ENCODE peak calls at places on chromosomes 6 and 20, in six cellular contexts. Z, V, A, S, M and X are unnamed samples. For H3K4me1, the result is how much of the 10 kb centered on the place peaks cover.

GRCh38 chr6:36595168-36595818 is 1.1 kb downstream of the SRSF3 start:
- DNase-seq in M (peak), S (no peak), Z (no peak), V (no peak), A (peak), X (peak)

GRCh38 chr6:121382467-121383121 is 48.3 kb upstream of the TBC1D32 start:
- DNase-seq in V (no peak), A (no peak), S (no peak), Z (no peak), M (no peak), X (no peak)

GRCh38 chr20:34824861-34825529 is 456 bp downstream of the NCOA6 start:
- DNase-seq in M (peak), Z (peak), S (peak), V (peak), A (peak), X (peak)

GRCh38 chr6:40917603-40918002 is 121.4 kb downstream of the UNC5CL start:
- DNase-seq in V (no peak), M (no peak), S (no peak), Z (no peak), A (no peak), X (no peak)

GRCh38 chr6:87925373-87926060 is 122.1 kb upstream of the SPACA1 start:
- DNase-seq in S (no peak), M (no peak), A (no peak), V (no peak), Z (no peak), X (no peak)

GRCh38 chr20:58544301-58544700 is 29.1 kb upstream of the APCDD1L start:
- DNase-seq in S (no peak), A (no peak), M (no peak), Z (no peak), V (no peak), X (no peak)

GRCh38 chr20:14700641-14700965 is 363.2 kb upstream of the FLRT3 start:
- DNase-seq in V (no peak), M (no peak), A (no peak), S (no peak), Z (no peak), X (no peak)

GRCh38 chr6:147642458-147642857 is 134.0 kb downstream of the SAMD5 start:
- DNase-seq in M (no peak), S (no peak), A (no peak), Z (no peak), V (no peak), X (no peak)

DNA sequence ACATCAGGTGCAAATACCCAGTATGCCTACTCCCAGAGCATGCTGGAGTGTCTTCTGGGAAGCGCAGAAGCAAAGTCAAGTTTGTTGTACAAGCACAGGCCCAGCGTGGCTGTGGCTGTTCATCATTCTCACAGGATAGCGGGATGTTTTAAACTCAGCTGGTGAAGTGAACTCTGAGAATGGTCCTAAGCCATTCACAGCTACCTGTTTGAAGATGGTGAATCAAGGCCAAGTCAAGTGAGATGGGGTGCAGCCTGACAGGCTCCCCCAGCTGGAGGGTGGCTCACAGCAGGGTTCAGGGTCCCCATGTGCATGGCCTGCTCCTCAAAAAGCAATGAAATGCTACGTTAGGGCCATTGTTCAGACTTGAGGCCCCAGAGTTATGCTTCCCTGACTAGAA is 304.7 kb upstream of the FOXQ1 start:
- DNase-seq in V (no peak), A (no peak), S (no peak), Z (no peak), M (no peak), X (no peak)
- H3K4me1 ChIP-seq in V (under half), A (under half), S (under half), Z (under half), M (under half), X (under half)

GRCh38 chr6:164757451-164757850 is 552.0 kb downstream of the C6orf118 start:
- DNase-seq in S (no peak), M (no peak), V (no peak), Z (no peak), A (no peak), X (no peak)
- H3K27ac ChIP-seq in S (no peak), M (no peak), V (no peak), Z (no peak), A (no peak), X (no peak)

GRCh38 chr20:47282864-47283263 is 73.6 kb downstream of the ZMYND8 start:
- DNase-seq in S (no peak), A (no peak), M (no peak), Z (no peak), V (no peak), X (no peak)
- H3K4me1 ChIP-seq in S (under half), A (under half), M (under half), Z (under half), V (under half), X (under half)

GRCh38 chr20:20457392-20458126 is 89.7 kb downstream of the INSM1 start:
- DNase-seq in M (no peak), S (no peak), Z (no peak), V (no peak), A (peak), X (no peak)
- H3K27ac ChIP-seq in M (no peak), S (no peak), Z (no peak), V (no peak), A (no peak), X (no peak)